ENCODE peak calls at places on chromosomes 7 and 10, in five cellular contexts. One of them, this sample, is unnamed.

GRCh38 chr7:55200441-55200840 is 164.7 kb upstream of the LANCL2 start:
- DNase-seq in CD8-positive, alpha-beta memory T cell: no peak
- DNase-seq in frontal cortex: no peak
- DNase-seq in ureter: no peak
- DNase-seq in left ventricle myocardium superior: no peak
- DNase-seq in this sample: no peak

GRCh38 chr10:27771231-27771630 is 25.6 kb upstream of the MKX start:
- DNase-seq in CD8-positive, alpha-beta memory T cell: no peak
- DNase-seq in frontal cortex: no peak
- DNase-seq in ureter: no peak
- DNase-seq in left ventricle myocardium superior: no peak
- DNase-seq in this sample: no peak

GRCh38 chr10:91194497-91195179 is 25.8 kb upstream of the PCGF5 start:
- DNase-seq in CD8-positive, alpha-beta memory T cell: no peak
- DNase-seq in frontal cortex: no peak
- DNase-seq in ureter: no peak
- DNase-seq in left ventricle myocardium superior: no peak
- DNase-seq in this sample: no peak

GRCh38 chr7:131620673-131621609 is 64.5 kb upstream of the PODXL start:
- DNase-seq in CD8-positive, alpha-beta memory T cell: no peak
- DNase-seq in frontal cortex: no peak
- DNase-seq in ureter: no peak
- DNase-seq in left ventricle myocardium superior: no peak
- DNase-seq in this sample: no peak

GRCh38 chr7:129855935-129856717 is 96.6 kb downstream of the UBE2H start:
- DNase-seq in CD8-positive, alpha-beta memory T cell: no peak
- DNase-seq in frontal cortex: no peak
- DNase-seq in ureter: no peak
- DNase-seq in left ventricle myocardium superior: no peak
- DNase-seq in this sample: no peak

GRCh38 chr10:84371944-84372343 is 43.6 kb downstream of the CCSER2 start:
- DNase-seq in CD8-positive, alpha-beta memory T cell: no peak
- DNase-seq in frontal cortex: no peak
- DNase-seq in ureter: no peak
- DNase-seq in left ventricle myocardium superior: no peak
- DNase-seq in this sample: no peak

GRCh38 chr7:29853072-29853471 is 46.8 kb downstream of the WIPF3 start:
- DNase-seq in CD8-positive, alpha-beta memory T cell: no peak
- DNase-seq in frontal cortex: no peak
- DNase-seq in ureter: no peak
- DNase-seq in left ventricle myocardium superior: no peak
- DNase-seq in this sample: no peak

GRCh38 chr7:158778476-158778875 is 50.8 kb downstream of the ESYT2 start:
- DNase-seq in CD8-positive, alpha-beta memory T cell: no peak
- DNase-seq in frontal cortex: no peak
- DNase-seq in ureter: no peak
- DNase-seq in left ventricle myocardium superior: no peak
- DNase-seq in this sample: no peak

GRCh38 chr10:112775892-112776679 is 174.0 kb upstream of the TCF7L2 start:
- DNase-seq in CD8-positive, alpha-beta memory T cell: no peak
- DNase-seq in frontal cortex: no peak
- DNase-seq in ureter: no peak
- DNase-seq in left ventricle myocardium superior: no peak
- DNase-seq in this sample: no peak

GRCh38 chr10:70494536-70494935 is 16.0 kb downstream of the PALD1 start:
- DNase-seq in CD8-positive, alpha-beta memory T cell: no peak
- DNase-seq in frontal cortex: no peak
- DNase-seq in ureter: no peak
- DNase-seq in left ventricle myocardium superior: no peak
- DNase-seq in this sample: no peak

GRCh38 chr10:51215956-51216834 is 141.9 kb downstream of the PRKG1 start:
- DNase-seq in CD8-positive, alpha-beta memory T cell: no peak
- DNase-seq in frontal cortex: no peak
- DNase-seq in ureter: no peak
- DNase-seq in left ventricle myocardium superior: no peak
- DNase-seq in this sample: no peak

GRCh38 chr10:109992485-109992884 is 15.3 kb upstream of the ADD3 start:
- DNase-seq in CD8-positive, alpha-beta memory T cell: no peak
- DNase-seq in frontal cortex: no peak
- DNase-seq in ureter: no peak
- DNase-seq in left ventricle myocardium superior: no peak
- DNase-seq in this sample: no peak

GRCh38 chr10:90530526-90530925 is 327.3 kb downstream of the HTR7 start:
- DNase-seq in CD8-positive, alpha-beta memory T cell: no peak
- DNase-seq in frontal cortex: no peak
- DNase-seq in ureter: no peak
- DNase-seq in left ventricle myocardium superior: no peak
- DNase-seq in this sample: no peak

GRCh38 chr10:43194266-43194665 is 56.0 kb downstream of the CSGALNACT2 start:
- DNase-seq in CD8-positive, alpha-beta memory T cell: no peak
- DNase-seq in frontal cortex: peak
- DNase-seq in ureter: no peak
- DNase-seq in left ventricle myocardium superior: no peak
- DNase-seq in this sample: no peak

GRCh38 chr10:50385610-50386009 is 134.3 kb upstream of the ASAH2 start:
- DNase-seq in CD8-positive, alpha-beta memory T cell: no peak
- DNase-seq in frontal cortex: no peak
- DNase-seq in ureter: no peak
- DNase-seq in left ventricle myocardium superior: peak
- DNase-seq in this sample: no peak

GRCh38 chr10:119159332-119159731 is 6.2 kb downstream of the SFXN4 start:
- DNase-seq in CD8-positive, alpha-beta memory T cell: no peak
- DNase-seq in frontal cortex: no peak
- DNase-seq in ureter: no peak
- DNase-seq in left ventricle myocardium superior: no peak
- DNase-seq in this sample: no peak

GRCh38 chr7:26681819-26682418 is 182.5 kb downstream of the SKAP2 start:
- DNase-seq in CD8-positive, alpha-beta memory T cell: no peak
- DNase-seq in frontal cortex: no peak
- DNase-seq in ureter: no peak
- DNase-seq in left ventricle myocardium superior: no peak
- DNase-seq in this sample: no peak

This sample was measured in coronary artery.